ENCODE peak calls at places on chromosomes 5 and 9, in five cellular contexts. C is astrocyte of the cerebellum; L is endothelial cell; W is CD8-positive, alpha-beta T cell; Z is HFF-Myc. D is an unnamed sample.

GRCh38 chr5:168549554-168549953 is 20.4 kb downstream of the FBLL1 start:
- DNase-seq in Z (no peak), C (no peak), W (no peak), L (no peak), D (no peak)

GRCh38 chr5:14582797-14583137 is 1.2 kb downstream of the OTULINL start:
- DNase-seq in Z (no peak), L (no peak), C (no peak), W (no peak), D (no peak)

GRCh38 chr5:65924366-65925093 is 1.8 kb upstream of the ERBIN start:
- DNase-seq in L (no peak), W (no peak), C (no peak), Z (no peak), D (no peak)

GRCh38 chr9:121601234-121601633 is 50.2 kb upstream of the DAB2IP start:
- DNase-seq in C (no peak), Z (no peak), L (no peak), W (no peak), D (no peak)

GRCh38 chr9:90085633-90086032 is 480.8 kb downstream of the GADD45G start:
- DNase-seq in C (no peak), W (no peak), L (no peak), Z (no peak), D (no peak)

GRCh38 chr5:141529002-141529401 is 40.1 kb downstream of the PCDHGC5 start:
- DNase-seq in L (no peak), Z (no peak), W (no peak), C (no peak), D (no peak)

GRCh38 chr5:64229163-64229774 is 63.6 kb downstream of the RNF180 start:
- DNase-seq in C (peak; percentile 13), Z (peak; percentile 5), L (no peak), W (no peak), D (peak; percentile 10)

GRCh38 chr9:136564379-136564988 is 18.6 kb upstream of the NOTCH1 start:
- DNase-seq in L (no peak), W (no peak), Z (no peak), C (no peak), D (no peak)

GRCh38 chr9:35629597-35629996 is 11.4 kb upstream of the CD72 start:
- DNase-seq in L (no peak), W (no peak), Z (no peak), C (no peak), D (no peak)

GRCh38 chr9:109652971-109653370 is 127.0 kb upstream of the PALM2AKAP2 start:
- DNase-seq in L (no peak), Z (no peak), W (no peak), C (peak; percentile 24), D (no peak)

GRCh38 chr9:107807183-107807582 is 317.6 kb upstream of the KLF4 start:
- DNase-seq in Z (no peak), W (no peak), C (no peak), L (no peak), D (no peak)

DNA sequence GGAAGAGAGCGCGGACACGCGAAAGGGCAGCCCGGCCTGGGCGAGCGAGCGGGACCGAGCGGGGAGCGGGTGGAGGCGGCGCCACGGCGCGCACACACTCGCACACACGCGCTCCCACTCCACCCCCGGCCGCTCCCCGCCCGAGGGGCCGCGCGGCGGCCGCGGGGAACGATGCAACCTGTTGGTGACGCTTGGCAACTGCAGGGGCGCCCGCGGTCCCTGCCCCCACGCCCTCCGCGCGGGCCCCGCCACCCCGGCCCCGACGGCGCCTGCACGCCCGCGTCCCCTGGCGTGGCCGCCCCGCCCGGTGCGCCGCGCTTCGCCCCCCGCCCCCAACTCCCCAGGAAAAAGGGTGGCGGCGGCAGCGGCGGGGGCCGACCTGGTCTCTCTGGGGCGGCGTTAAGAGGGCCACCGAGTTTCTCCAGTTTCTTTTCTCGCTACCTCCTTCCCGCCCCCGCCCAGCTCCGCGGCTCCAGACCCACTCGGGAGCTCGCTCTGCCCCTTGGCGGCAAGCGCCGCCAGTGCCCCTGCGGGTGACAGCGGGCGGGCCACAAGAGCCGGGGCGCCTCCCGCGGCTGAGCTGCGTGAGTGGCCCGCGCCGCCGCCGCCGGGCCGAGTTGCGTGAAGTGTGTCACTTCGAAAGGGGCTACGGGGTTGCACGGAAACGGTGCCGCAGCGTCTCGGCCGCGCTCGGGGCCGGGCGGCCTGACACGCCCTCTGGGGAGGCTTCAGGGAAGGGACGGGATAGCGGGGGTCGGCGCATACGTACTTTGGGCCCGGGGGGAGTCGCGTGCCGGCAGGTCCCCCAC is at the start of gene NR3C1:
- DNase-seq in C (peak; percentile 53), Z (no peak), L (peak; percentile 70), W (peak; percentile 85), D (no peak)
- TF ChIP-seq CTCF in C (peak; percentile 35), Z (peak; percentile 20), L (peak; percentile 49), W (peak; percentile 65), D (peak; percentile 48)

GRCh38 chr5:95113489-95113888 is 171.4 kb downstream of the MCTP1 start:
- DNase-seq in L (no peak), C (peak; percentile 18), W (no peak), Z (no peak), D (peak; percentile 84)
- TF ChIP-seq CTCF in L (no peak), C (peak; percentile 40), W (no peak), Z (no peak), D (peak; percentile 44)

DNA sequence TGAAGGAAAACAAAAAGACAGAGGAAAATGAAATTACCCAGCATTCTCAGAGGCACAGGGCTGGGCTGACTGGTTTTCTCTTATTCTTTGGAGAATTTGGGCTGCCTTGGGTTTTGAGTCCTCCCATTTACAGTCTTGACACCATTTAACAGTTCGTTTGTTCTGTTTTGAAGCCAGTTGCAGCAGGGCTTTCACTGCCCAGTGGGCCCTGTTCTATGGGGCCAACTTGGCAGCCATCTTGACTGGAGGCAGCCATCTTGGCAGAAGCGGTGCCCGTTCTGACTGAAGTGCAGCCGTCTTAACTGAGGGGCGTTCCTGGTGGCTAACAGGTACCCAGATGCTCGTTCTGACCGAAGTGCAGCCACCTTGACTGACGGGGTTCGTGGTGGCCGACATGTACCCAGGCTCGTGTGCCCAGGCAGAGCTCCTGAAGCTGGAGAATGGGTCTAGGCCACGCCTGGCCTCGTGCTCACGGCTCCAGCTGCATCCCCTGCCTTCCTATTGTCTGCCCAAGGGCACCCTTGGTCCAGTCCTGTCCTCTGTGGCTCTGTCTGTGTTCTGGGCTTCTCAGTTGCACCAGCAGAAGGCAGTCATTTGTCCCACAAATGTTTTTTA is 164.4 kb downstream of the GAPVD1 start:
- DNase-seq in W (no peak), L (no peak), C (no peak), Z (no peak), D (no peak)
- TF ChIP-seq CTCF in W (no peak), L (no peak), C (no peak), Z (no peak), D (no peak)

GRCh38 chr9:137694962-137695875 is 76.4 kb downstream of the EHMT1 start:
- DNase-seq in Z (no peak), C (no peak), W (no peak), L (peak; percentile 79), D (no peak)
- TF ChIP-seq CTCF in Z (peak; percentile 64), C (peak; percentile 68), W (peak; percentile 44), L (peak; percentile 85), D (peak; percentile 91)

GRCh38 chr5:78821519-78821918 is 163.6 kb downstream of the ARSB start:
- DNase-seq in W (no peak), C (no peak), Z (no peak), L (no peak), D (no peak)

GRCh38 chr5:78823196-78823595 is 161.9 kb downstream of the ARSB start:
- DNase-seq in W (no peak), L (no peak), C (no peak), Z (no peak), D (no peak)

GRCh38 chr5:78816143-78816765 is 167.7 kb upstream of the LHFPL2 start:
- DNase-seq in W (no peak), L (no peak), Z (no peak), C (no peak), D (no peak)

GRCh38 chr5:78819166-78819565 is 165.9 kb downstream of the ARSB start:
- DNase-seq in C (no peak), W (no peak), Z (no peak), L (no peak), D (no peak)

DNA sequence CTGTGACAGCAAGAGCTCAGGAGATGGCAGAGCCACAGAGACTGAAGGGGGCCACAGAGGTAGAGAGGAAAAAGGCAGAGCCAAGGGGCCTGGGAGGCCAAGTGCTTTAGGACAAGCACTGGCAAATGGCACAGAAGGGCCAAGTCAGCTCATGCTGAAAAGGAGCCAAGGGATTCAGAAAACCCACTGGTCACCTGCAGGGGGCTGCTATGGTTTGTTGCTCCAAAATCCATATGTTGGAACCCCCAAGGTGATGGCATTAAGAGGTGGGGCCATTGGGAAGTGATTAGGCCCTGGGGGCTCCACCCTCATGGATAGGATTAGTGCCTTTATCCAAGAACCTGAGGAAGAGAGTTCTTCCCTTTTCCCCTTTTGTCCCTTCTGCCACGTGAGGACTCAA is 165.4 kb downstream of the ARSB start:
- DNase-seq in W (no peak), L (no peak), C (no peak), Z (no peak), D (no peak)
- TF ChIP-seq CTCF in W (no peak), L (no peak), C (no peak), Z (no peak), D (no peak)

GRCh38 chr9:126380447-126380846 is 53.8 kb downstream of the MVB12B start:
- DNase-seq in W (no peak), C (no peak), Z (no peak), L (no peak), D (no peak)
- TF ChIP-seq CTCF in W (no peak), C (no peak), Z (no peak), L (no peak), D (no peak)